ENCODE peak calls at places on chromosome 9, in ten cellular contexts. W is retinal pigment epithelial cell; O is activated T-cell treated with anti-CD3 and anti-CD28 coated beads, Interleukin-2, amount 50 U/mL, for 4 hours; H is WERI-Rb-1; N is astrocyte of the spinal cord; Q is foreskin fibroblast; P is HepG2; K is HEK293T; Y is NCI-H526 treated with DMSO at 0.1 percent for 48 hours; I is occipital lobe. T is an unnamed sample.
A peak's percentile ranks its signal among the peaks of the same experiment; 100 is the strongest.

GRCh38 chr9:134192951-134193731 is 28.8 kb upstream of the RNU6ATAC start:
- DNase-seq in O (no peak), W (no peak), K (no peak), H (no peak), N (no peak), I (no peak), Y (no peak), P (no peak), Q (no peak), T (no peak)

GRCh38 chr9:133689151-133689763 is 48.9 kb downstream of the SARDH start:
- DNase-seq in I (no peak), K (no peak), P (no peak), H (no peak), N (no peak), Q (no peak), Y (no peak), O (no peak), W (no peak), T (no peak)

GRCh38 chr9:98488578-98489312 is 220.0 kb downstream of the GABBR2 start:
- DNase-seq in Y (no peak), W (peak; percentile 86), K (no peak), O (no peak), I (no peak), H (no peak), N (peak; percentile 95), P (no peak), Q (peak; percentile 95), T (no peak)

GRCh38 chr9:34653131-34653530 is 1.1 kb downstream of the IL11RA start:
- DNase-seq in W (no peak), P (no peak), O (no peak), Q (peak; percentile 41), I (no peak), H (no peak), N (no peak), Y (no peak), K (no peak), T (no peak)

GRCh38 chr9:99353408-99353807 is 131.3 kb downstream of the SEC61B start:
- DNase-seq in W (no peak), P (no peak), O (no peak), K (no peak), I (no peak), Q (peak; percentile 97), N (peak; percentile 57), H (no peak), Y (no peak), T (no peak)

GRCh38 chr9:135752281-135753204 is 50.6 kb downstream of the KCNT1 start:
- DNase-seq in P (no peak), Q (no peak), Y (no peak), N (no peak), W (no peak), K (no peak), O (no peak), H (no peak), I (no peak), T (no peak)

GRCh38 chr9:36609306-36609705 is 36.6 kb downstream of the MELK start:
- DNase-seq in P (no peak), W (no peak), I (no peak), N (no peak), Q (no peak), H (no peak), K (no peak), Y (no peak), O (no peak), T (no peak)

GRCh38 chr9:129482521-129483466 is 138.1 kb downstream of the C9orf50 start:
- DNase-seq in K (peak; percentile 69), Y (peak; percentile 24), N (peak; percentile 91), Q (peak; percentile 94), H (peak; percentile 90), I (peak; percentile 68), W (no peak), P (no peak), O (peak; percentile 38), T (peak; percentile 64)

GRCh38 chr9:89756891-89757537 is 152.2 kb downstream of the GADD45G start:
- DNase-seq in I (no peak), P (no peak), H (no peak), W (no peak), N (no peak), O (no peak), Q (no peak), Y (no peak), K (no peak), T (no peak)

GRCh38 chr9:89743216-89743575 is 138.4 kb downstream of the GADD45G start:
- DNase-seq in O (no peak), I (no peak), K (no peak), P (no peak), N (no peak), Y (no peak), H (no peak), W (no peak), Q (no peak), T (no peak)

GRCh38 chr9:26261503-26262330 is 583.5 kb upstream of the TUSC1 start:
- DNase-seq in O (no peak), K (no peak), I (no peak), N (peak; percentile 77), Q (peak; percentile 65), H (no peak), P (no peak), W (peak; percentile 38), Y (no peak), T (no peak)

GRCh38 chr9:91905958-91906585 is 44.0 kb downstream of the ROR2 start:
- DNase-seq in W (no peak), Q (no peak), I (no peak), K (no peak), P (no peak), N (no peak), Y (no peak), O (peak; percentile 11), H (no peak), T (no peak)

GRCh38 chr9:85347541-85347940 is 394.2 kb downstream of the AGTPBP1 start:
- DNase-seq in I (no peak), H (no peak), Q (no peak), K (no peak), Y (no peak), P (no peak), W (no peak), O (no peak), N (no peak), T (no peak)

GRCh38 chr9:124510650-124511425 is 3.6 kb upstream of the NR5A1 start:
- DNase-seq in Q (no peak), K (no peak), P (peak; percentile 90), H (no peak), Y (no peak), O (no peak), W (no peak), N (no peak), I (no peak), T (no peak)

GRCh38 chr9:91308144-91308543 is 53.6 kb downstream of the AUH start:
- DNase-seq in O (no peak), H (no peak), W (no peak), Y (no peak), I (no peak), Q (no peak), P (no peak), K (no peak), N (no peak), T (no peak)

GRCh38 chr9:7303932-7304331 is 495.6 kb downstream of the DMAC1 start:
- DNase-seq in I (no peak), H (no peak), N (no peak), O (no peak), Y (no peak), P (no peak), W (no peak), Q (no peak), K (no peak), T (no peak)

GRCh38 chr9:125079931-125080330 is 63.4 kb downstream of the SCAI start:
- DNase-seq in W (no peak), I (no peak), K (no peak), H (no peak), Q (no peak), P (no peak), Y (no peak), N (no peak), O (no peak), T (no peak)

GRCh38 chr9:4750021-4750673 is 9.1 kb upstream of the AK3 start:
- DNase-seq in I (no peak), H (no peak), P (no peak), W (no peak), Y (no peak), O (no peak), K (no peak), Q (no peak), N (peak; percentile 62), T (peak; percentile 57)

GRCh38 chr9:109295475-109296110 is 25.3 kb downstream of the EPB41L4B start:
- DNase-seq in I (no peak), N (no peak), W (no peak), P (no peak), K (no peak), Q (no peak), O (no peak), H (no peak), Y (no peak), T (no peak)

GRCh38 chr9:127267793-127268507 is 3.4 kb downstream of the GARNL3 start:
- DNase-seq in K (no peak), Q (no peak), P (no peak), W (no peak), Y (no peak), H (no peak), O (no peak), N (no peak), I (no peak), T (no peak)

GRCh38 chr9:133148351-133149129 is 15.2 kb downstream of the GBGT1 start:
- DNase-seq in Q (peak; percentile 25), W (no peak), Y (no peak), N (peak; percentile 29), O (peak; percentile 52), H (peak; percentile 44), I (no peak), K (no peak), P (no peak), T (peak; percentile 69)

GRCh38 chr9:100573655-100574260 is 4.1 kb upstream of the CAVIN4 start:
- DNase-seq in O (no peak), H (no peak), P (no peak), Q (no peak), I (no peak), W (no peak), K (no peak), Y (no peak), N (no peak), T (no peak)

GRCh38 chr9:92747459-92748232 is 17.0 kb downstream of the BICD2 start:
- DNase-seq in I (no peak), Q (no peak), W (no peak), H (no peak), Y (no peak), O (no peak), N (no peak), K (no peak), P (no peak), T (peak; percentile 40)

GRCh38 chr9:5586391-5586802 is 42.5 kb upstream of the RIC1 start:
- DNase-seq in H (no peak), P (no peak), Y (no peak), K (no peak), N (peak; percentile 23), W (no peak), O (no peak), Q (peak; percentile 28), I (no peak), T (no peak)